ENCODE peak calls at places on chromosomes 1 and 21, in seven cellular contexts. R is HCT116, K is K562, X is GM12878, H is SK-N-SH, Z is H1, T is HepG2. G is an unnamed sample.

GRCh38 chr1:91884459-91885290 is 1.3 kb downstream of the TGFBR3 start:
- DNase-seq in R (no peak), X (no peak), Z (no peak), T (peak; percentile 43), K (peak; percentile 22), H (peak; percentile 19), G (peak; percentile 15)

GRCh38 chr1:231883382-231883781 is 256.8 kb downstream of the DISC1 start:
- DNase-seq in Z (peak; percentile 3), X (no peak), T (peak; percentile 3), H (no peak), K (no peak), R (no peak), G (no peak)

GRCh38 chr1:164771568-164772350 is 212.8 kb downstream of the PBX1 start:
- DNase-seq in K (peak; percentile 27), X (no peak), T (no peak), R (no peak), Z (no peak), H (no peak), G (no peak)

GRCh38 chr1:172342584-172343245 is 77.8 kb upstream of the C1orf105 start:
- DNase-seq in H (no peak), T (no peak), X (peak; percentile 76), R (no peak), Z (no peak), K (no peak), G (no peak)

GRCh38 chr1:9239622-9240401 is 5.2 kb downstream of the H6PD start:
- DNase-seq in T (peak; percentile 83), Z (no peak), K (peak; percentile 18), H (no peak), R (no peak), X (no peak), G (no peak)

GRCh38 chr1:171935664-171936063 is 94.4 kb downstream of the DNM3 start:
- DNase-seq in T (no peak), X (no peak), R (no peak), H (no peak), K (no peak), Z (no peak), G (no peak)

GRCh38 chr1:243658596-243659105 is 191.4 kb downstream of the AKT3 start:
- DNase-seq in Z (no peak), X (no peak), T (no peak), H (no peak), R (no peak), K (no peak), G (peak; percentile 57)

GRCh38 chr1:193707271-193708015 is 521.0 kb upstream of the B3GALT2 start:
- DNase-seq in Z (no peak), X (no peak), K (no peak), T (no peak), H (no peak), R (no peak), G (no peak)

GRCh38 chr1:85464497-85465098 is 361 bp downstream of the DDAH1 start:
- DNase-seq in Z (peak; percentile 34), K (no peak), H (peak; percentile 81), X (no peak), T (peak; percentile 40), R (peak; percentile 15), G (peak; percentile 58)

GRCh38 chr1:41898191-41898713 is 20.5 kb downstream of the HIVEP3 start:
- DNase-seq in R (no peak), T (no peak), K (peak; percentile 71), X (no peak), H (no peak), Z (no peak), G (no peak)

GRCh38 chr21:33396966-33397365 is 6.2 kb upstream of the IFNGR2 start:
- DNase-seq in K (no peak), X (no peak), R (no peak), Z (no peak), T (no peak), H (no peak), G (no peak)

GRCh38 chr1:182367928-182368327 is 23.7 kb downstream of the GLUL start:
- DNase-seq in T (no peak), K (no peak), Z (no peak), R (no peak), X (no peak), H (no peak), G (no peak)

GRCh38 chr1:182927693-182928433 is 25.1 kb downstream of the SHCBP1L start:
- DNase-seq in T (no peak), Z (no peak), K (no peak), H (no peak), X (peak; percentile 5), R (no peak), G (no peak)

GRCh38 chr1:6811587-6811986 is 26.3 kb downstream of the CAMTA1 start:
- DNase-seq in R (no peak), H (no peak), K (no peak), T (no peak), X (no peak), Z (no peak), G (no peak)

GRCh38 chr1:38000529-38001453 is 4.5 kb downstream of the FHL3 start:
- DNase-seq in Z (no peak), T (peak; percentile 56), X (no peak), K (peak; percentile 61), H (peak; percentile 51), R (no peak), G (no peak)
- TF ChIP-seq JUND in Z (peak; percentile 97), T (peak; percentile 71), X (no peak), K (peak; percentile 85), H (peak; percentile 69), R (no peak), G (no peak)

GRCh38 chr1:158049867-158050266 is 56.4 kb downstream of the KIRREL1 start:
- DNase-seq in H (no peak), K (no peak), T (no peak), R (no peak), Z (no peak), X (no peak), G (no peak)
- TF ChIP-seq JUND in H (no peak), K (no peak), T (no peak), R (no peak), Z (no peak), X (no peak), G (no peak)

GRCh38 chr1:201737350-201738060 is 91.5 kb upstream of the IPO9 start:
- DNase-seq in Z (no peak), K (no peak), R (no peak), T (no peak), H (no peak), X (no peak), G (no peak)

GRCh38 chr1:201740086-201740541 is 88.8 kb upstream of the IPO9 start:
- DNase-seq in X (no peak), Z (no peak), H (peak; percentile 40), K (no peak), R (no peak), T (no peak), G (no peak)

GRCh38 chr1:201739054-201739453 is 89.9 kb upstream of the IPO9 start:
- DNase-seq in X (no peak), K (no peak), Z (no peak), R (no peak), H (peak; percentile 47), T (no peak), G (no peak)

GRCh38 chr1:201740609-201741231 is 88.2 kb upstream of the IPO9 start:
- DNase-seq in H (no peak), X (no peak), K (no peak), R (no peak), Z (no peak), T (no peak), G (no peak)

GRCh38 chr1:201739492-201740085 is 89.4 kb upstream of the IPO9 start:
- DNase-seq in T (no peak), H (peak; percentile 85), X (no peak), K (peak; percentile 27), Z (no peak), R (peak; percentile 61), G (peak; percentile 84)
- TF ChIP-seq JUND in T (no peak), H (no peak), X (no peak), K (no peak), Z (no peak), R (no peak), G (no peak)

GRCh38 chr21:46038341-46038829 is 56.8 kb downstream of the COL6A1 start:
- DNase-seq in R (no peak), T (no peak), K (no peak), Z (no peak), H (no peak), X (no peak), G (no peak)
- TF ChIP-seq JUND in R (no peak), T (no peak), K (no peak), Z (no peak), H (no peak), X (no peak), G (no peak)

GRCh38 chr1:202235856-202236837 is 42.5 kb downstream of the LGR6 start:
- DNase-seq in H (peak; percentile 87), Z (peak; percentile 81), K (peak; percentile 89), X (peak; percentile 12), T (peak; percentile 66), R (peak; percentile 86), G (peak; percentile 84)
- TF ChIP-seq JUND in H (peak; percentile 99), Z (peak; percentile 72), K (peak; percentile 52), X (no peak), T (no peak), R (peak; percentile 82), G (no peak)

DNA sequence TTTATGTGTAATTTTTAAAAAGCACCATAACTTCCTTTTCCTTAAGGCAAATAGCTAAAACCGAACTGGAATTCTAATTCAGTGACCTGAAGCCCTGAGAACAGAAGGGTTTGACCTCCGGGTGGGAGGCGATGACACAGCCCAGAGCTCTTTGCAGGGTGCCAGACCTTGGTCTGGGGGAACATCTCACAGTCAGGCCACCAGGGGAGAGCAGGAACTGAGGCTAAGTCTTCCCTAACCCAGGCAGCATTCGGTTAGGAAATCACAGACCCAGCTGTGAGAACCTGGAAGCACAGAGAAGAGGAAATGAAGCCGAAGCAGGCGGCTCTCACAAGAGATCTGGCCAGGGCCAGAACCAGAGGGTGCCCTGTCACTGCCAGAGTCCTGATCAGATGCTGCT is 444.8 kb downstream of the TTLL7 start:
- DNase-seq in X (no peak), T (no peak), H (peak; percentile 14), K (no peak), R (no peak), Z (no peak), G (no peak)
- TF ChIP-seq JUND in X (no peak), T (no peak), H (no peak), K (no peak), R (no peak), Z (no peak), G (no peak)

GRCh38 chr1:101237229-101237837 is 514 bp downstream of the S1PR1 start:
- DNase-seq in K (no peak), X (peak; percentile 45), R (no peak), H (peak; percentile 39), T (no peak), Z (no peak), G (no peak)

GRCh38 chr1:101239095-101240040 is 2.5 kb downstream of the S1PR1 start:
- DNase-seq in Z (no peak), H (no peak), R (no peak), T (no peak), X (no peak), K (no peak), G (no peak)

GRCh38 chr1:101236546-101237228 is at the start of gene S1PR1:
- DNase-seq in Z (peak; percentile 39), X (peak; percentile 28), H (peak; percentile 78), R (no peak), T (no peak), K (no peak), G (no peak)

GRCh38 chr1:101238681-101239094 is 1.9 kb downstream of the S1PR1 start:
- DNase-seq in R (peak; percentile 71), Z (peak; percentile 59), H (peak; percentile 86), K (peak; percentile 83), X (no peak), T (peak; percentile 54), G (peak; percentile 31)

GRCh38 chr1:101238041-101238515 is 1.3 kb downstream of the S1PR1 start:
- DNase-seq in R (no peak), T (no peak), Z (no peak), K (no peak), H (no peak), X (no peak), G (no peak)
- TF ChIP-seq JUND in R (no peak), T (no peak), Z (no peak), K (no peak), H (no peak), X (no peak), G (no peak)